ENCODE peak calls at places on chromosomes 12 and 14, in seven cellular contexts. U, D, R, B, E, T and Q are unnamed samples.

GRCh38 chr12:96981053-96981452 is 74.0 kb downstream of the NEDD1 start:
- DNase-seq in R (peak), T (peak), E (no peak), D (no peak), B (no peak), U (peak), Q (no peak)

GRCh38 chr14:24481622-24482324 is 26.3 kb downstream of the CMA1 start:
- DNase-seq in E (no peak), U (no peak), B (peak), T (peak), D (no peak), R (peak), Q (peak)

GRCh38 chr12:101780599-101780998 is 41.3 kb upstream of the SYCP3 start:
- DNase-seq in U (no peak), B (no peak), D (no peak), T (no peak), R (no peak), E (no peak), Q (no peak)

GRCh38 chr12:31895449-31896150 is 63.6 kb upstream of the RESF1 start:
- DNase-seq in T (no peak), U (no peak), R (no peak), B (no peak), E (no peak), D (no peak), Q (no peak)

GRCh38 chr14:95818581-95818980 is 58.1 kb upstream of the TUNAR start:
- DNase-seq in B (no peak), D (no peak), U (no peak), R (no peak), T (no peak), E (no peak), Q (no peak)

GRCh38 chr14:92956961-92957360 is 34.0 kb downstream of the CHGA start:
- DNase-seq in R (no peak), B (no peak), E (no peak), D (no peak), T (peak), U (no peak), Q (peak)

GRCh38 chr14:73696466-73697390 is 17.5 kb downstream of the PNMA1 start:
- DNase-seq in T (no peak), B (no peak), D (no peak), E (no peak), U (peak), R (no peak), Q (no peak)

GRCh38 chr12:98743362-98743953 is 98.4 kb downstream of the APAF1 start:
- DNase-seq in T (no peak), R (no peak), B (no peak), D (peak), E (no peak), U (no peak), Q (no peak)

GRCh38 chr12:31752450-31752849 is 23.6 kb upstream of the AMN1 start:
- DNase-seq in T (no peak), B (no peak), R (no peak), E (no peak), U (no peak), D (no peak), Q (no peak)

GRCh38 chr12:47316609-47317049 is 236.9 kb upstream of the AMIGO2 start:
- DNase-seq in B (no peak), T (no peak), E (no peak), U (no peak), R (no peak), D (no peak), Q (no peak)